ENCODE peak calls at places on chromosomes 5 and 9, in nine cellular contexts. One of them, this sample, is unnamed.

GRCh38 chr9:77649109-77649812 is 1.1 kb upstream of the GNA14 start:
- DNase-seq in NCI-H1092 treated with DMSO at 0.1 percent for 48 hours: peak; percentile 8
- DNase-seq in tibial artery: no peak
- DNase-seq in choroid plexus epithelial cell: peak; percentile 68
- DNase-seq in GM23248: peak; percentile 41
- DNase-seq in body of pancreas: no peak
- DNase-seq in adipocyte: peak; percentile 36
- DNase-seq in AG09309: no peak
- DNase-seq in AML-193: peak; percentile 77
- DNase-seq in this sample: no peak

GRCh38 chr5:157563373-157564148 is 12.0 kb downstream of the ADAM19 start:
- DNase-seq in choroid plexus epithelial cell: peak; percentile 79
- DNase-seq in GM23248: peak; percentile 83
- DNase-seq in AML-193: no peak
- DNase-seq in NCI-H1092 treated with DMSO at 0.1 percent for 48 hours: no peak
- DNase-seq in tibial artery: peak; percentile 31
- DNase-seq in AG09309: peak; percentile 85
- DNase-seq in adipocyte: peak; percentile 81
- DNase-seq in body of pancreas: no peak
- DNase-seq in this sample: no peak

GRCh38 chr9:121259935-121260334 is 8.0 kb upstream of the GSN start:
- DNase-seq in AG09309: no peak
- DNase-seq in choroid plexus epithelial cell: no peak
- DNase-seq in tibial artery: no peak
- DNase-seq in GM23248: no peak
- DNase-seq in body of pancreas: no peak
- DNase-seq in AML-193: no peak
- DNase-seq in adipocyte: no peak
- DNase-seq in NCI-H1092 treated with DMSO at 0.1 percent for 48 hours: no peak
- DNase-seq in this sample: no peak

GRCh38 chr9:136107155-136107952 is 11.3 kb downstream of the TMEM250 start:
- DNase-seq in AG09309: no peak
- DNase-seq in AML-193: no peak
- DNase-seq in choroid plexus epithelial cell: no peak
- DNase-seq in body of pancreas: peak; percentile 56
- DNase-seq in tibial artery: no peak
- DNase-seq in GM23248: no peak
- DNase-seq in adipocyte: no peak
- DNase-seq in NCI-H1092 treated with DMSO at 0.1 percent for 48 hours: no peak
- DNase-seq in this sample: no peak

GRCh38 chr9:5846501-5846921 is 13.6 kb upstream of the ERMP1 start:
- DNase-seq in GM23248: peak; percentile 30
- DNase-seq in body of pancreas: no peak
- DNase-seq in tibial artery: no peak
- DNase-seq in NCI-H1092 treated with DMSO at 0.1 percent for 48 hours: no peak
- DNase-seq in AG09309: no peak
- DNase-seq in adipocyte: peak; percentile 47
- DNase-seq in AML-193: no peak
- DNase-seq in choroid plexus epithelial cell: peak; percentile 67
- DNase-seq in this sample: no peak

GRCh38 chr9:26329974-26330373 is 562.6 kb downstream of the CAAP1 start:
- DNase-seq in adipocyte: no peak
- DNase-seq in AG09309: no peak
- DNase-seq in body of pancreas: peak; percentile 17
- DNase-seq in GM23248: no peak
- DNase-seq in AML-193: no peak
- DNase-seq in choroid plexus epithelial cell: no peak
- DNase-seq in NCI-H1092 treated with DMSO at 0.1 percent for 48 hours: peak; percentile 73
- DNase-seq in tibial artery: no peak
- DNase-seq in this sample: no peak

GRCh38 chr9:123860603-123861002 is 69.3 kb downstream of the DENND1A start:
- DNase-seq in tibial artery: no peak
- DNase-seq in AG09309: no peak
- DNase-seq in AML-193: no peak
- DNase-seq in adipocyte: no peak
- DNase-seq in GM23248: no peak
- DNase-seq in choroid plexus epithelial cell: no peak
- DNase-seq in body of pancreas: no peak
- DNase-seq in NCI-H1092 treated with DMSO at 0.1 percent for 48 hours: no peak
- DNase-seq in this sample: no peak

GRCh38 chr9:122695696-122696095 is 20.8 kb downstream of the OR1L3 start:
- DNase-seq in body of pancreas: no peak
- DNase-seq in GM23248: peak; percentile 45
- DNase-seq in AG09309: no peak
- DNase-seq in choroid plexus epithelial cell: no peak
- DNase-seq in AML-193: no peak
- DNase-seq in NCI-H1092 treated with DMSO at 0.1 percent for 48 hours: no peak
- DNase-seq in tibial artery: no peak
- DNase-seq in adipocyte: no peak
- DNase-seq in this sample: no peak

GRCh38 chr5:12805165-12805698 is 901.0 kb upstream of the CTNND2 start:
- DNase-seq in AG09309: no peak
- DNase-seq in adipocyte: no peak
- DNase-seq in choroid plexus epithelial cell: no peak
- DNase-seq in body of pancreas: no peak
- DNase-seq in GM23248: no peak
- DNase-seq in AML-193: no peak
- DNase-seq in NCI-H1092 treated with DMSO at 0.1 percent for 48 hours: no peak
- DNase-seq in tibial artery: no peak
- DNase-seq in this sample: no peak

GRCh38 chr5:137336161-137336560 is 163.0 kb downstream of the SPOCK1 start:
- DNase-seq in adipocyte: no peak
- DNase-seq in AML-193: no peak
- DNase-seq in NCI-H1092 treated with DMSO at 0.1 percent for 48 hours: no peak
- DNase-seq in body of pancreas: no peak
- DNase-seq in GM23248: no peak
- DNase-seq in AG09309: no peak
- DNase-seq in tibial artery: no peak
- DNase-seq in choroid plexus epithelial cell: no peak
- DNase-seq in this sample: no peak

GRCh38 chr5:72472666-72473422 is 34.4 kb downstream of the ZNF366 start:
- DNase-seq in AG09309: no peak
- DNase-seq in NCI-H1092 treated with DMSO at 0.1 percent for 48 hours: no peak
- DNase-seq in GM23248: peak; percentile 56
- DNase-seq in choroid plexus epithelial cell: no peak
- DNase-seq in adipocyte: no peak
- DNase-seq in tibial artery: no peak
- DNase-seq in AML-193: peak; percentile 8
- DNase-seq in body of pancreas: no peak
- DNase-seq in this sample: no peak

GRCh38 chr5:9780501-9780900 is 150.3 kb upstream of the TAS2R1 start:
- DNase-seq in NCI-H1092 treated with DMSO at 0.1 percent for 48 hours: no peak
- DNase-seq in tibial artery: no peak
- DNase-seq in choroid plexus epithelial cell: no peak
- DNase-seq in GM23248: no peak
- DNase-seq in AG09309: no peak
- DNase-seq in adipocyte: no peak
- DNase-seq in body of pancreas: no peak
- DNase-seq in AML-193: no peak
- DNase-seq in this sample: no peak

GRCh38 chr5:100900796-100901731 is 2.0 kb downstream of the ST8SIA4 start:
- DNase-seq in NCI-H1092 treated with DMSO at 0.1 percent for 48 hours: peak; percentile 75
- DNase-seq in body of pancreas: peak; percentile 37
- DNase-seq in AML-193: peak; percentile 90
- DNase-seq in tibial artery: peak; percentile 60
- DNase-seq in choroid plexus epithelial cell: peak; percentile 61
- DNase-seq in GM23248: peak; percentile 74
- DNase-seq in adipocyte: peak; percentile 51
- DNase-seq in AG09309: no peak
- DNase-seq in this sample: peak; percentile 78

GRCh38 chr5:90940227-90940995 is 381.8 kb downstream of the ADGRV1 start:
- DNase-seq in AML-193: no peak
- DNase-seq in GM23248: peak; percentile 42
- DNase-seq in body of pancreas: no peak
- DNase-seq in adipocyte: peak; percentile 51
- DNase-seq in NCI-H1092 treated with DMSO at 0.1 percent for 48 hours: peak; percentile 42
- DNase-seq in AG09309: no peak
- DNase-seq in tibial artery: no peak
- DNase-seq in choroid plexus epithelial cell: peak; percentile 82
- DNase-seq in this sample: no peak

GRCh38 chr5:8436919-8437318 is 568.0 kb downstream of the MTRR start:
- DNase-seq in AML-193: no peak
- DNase-seq in tibial artery: no peak
- DNase-seq in choroid plexus epithelial cell: no peak
- DNase-seq in AG09309: no peak
- DNase-seq in GM23248: no peak
- DNase-seq in adipocyte: no peak
- DNase-seq in NCI-H1092 treated with DMSO at 0.1 percent for 48 hours: no peak
- DNase-seq in body of pancreas: no peak
- DNase-seq in this sample: no peak

GRCh38 chr5:169637085-169637855 is at the start of gene DOCK2:
- DNase-seq in GM23248: peak; percentile 18
- DNase-seq in choroid plexus epithelial cell: no peak
- DNase-seq in adipocyte: no peak
- DNase-seq in AG09309: no peak
- DNase-seq in NCI-H1092 treated with DMSO at 0.1 percent for 48 hours: no peak
- DNase-seq in AML-193: peak; percentile 82
- DNase-seq in body of pancreas: no peak
- DNase-seq in tibial artery: peak; percentile 53
- DNase-seq in this sample: peak; percentile 63

GRCh38 chr5:123949807-123950206 is 437.8 kb downstream of the CSNK1G3 start:
- DNase-seq in choroid plexus epithelial cell: no peak
- DNase-seq in tibial artery: no peak
- DNase-seq in body of pancreas: no peak
- DNase-seq in AML-193: no peak
- DNase-seq in adipocyte: no peak
- DNase-seq in AG09309: no peak
- DNase-seq in NCI-H1092 treated with DMSO at 0.1 percent for 48 hours: no peak
- DNase-seq in GM23248: no peak
- DNase-seq in this sample: no peak

GRCh38 chr9:105681724-105682123 is 12.6 kb upstream of the TMEM38B start:
- DNase-seq in choroid plexus epithelial cell: peak; percentile 41
- DNase-seq in GM23248: peak; percentile 86
- DNase-seq in body of pancreas: no peak
- DNase-seq in AML-193: no peak
- DNase-seq in AG09309: peak; percentile 32
- DNase-seq in NCI-H1092 treated with DMSO at 0.1 percent for 48 hours: no peak
- DNase-seq in adipocyte: peak; percentile 15
- DNase-seq in tibial artery: no peak
- DNase-seq in this sample: no peak

GRCh38 chr9:95087659-95088242 is 229.8 kb downstream of the FANCC start:
- DNase-seq in tibial artery: no peak
- DNase-seq in AG09309: no peak
- DNase-seq in adipocyte: peak; percentile 37
- DNase-seq in body of pancreas: peak; percentile 81
- DNase-seq in AML-193: no peak
- DNase-seq in choroid plexus epithelial cell: peak; percentile 30
- DNase-seq in GM23248: peak; percentile 33
- DNase-seq in NCI-H1092 treated with DMSO at 0.1 percent for 48 hours: peak; percentile 28
- DNase-seq in this sample: no peak